ENCODE peak calls at places on chromosomes 1 and 21, in four cellular contexts. M is H7; J is NCI-H1417; S is CD8-positive, alpha-beta memory T cell. R is an unnamed sample.

GRCh38 chr1:68525781-68526180 is 28.9 kb upstream of the DEPDC1 start:
- DNase-seq in M (no peak), J (no peak), S (no peak), R (no peak)

GRCh38 chr1:206608108-206608698 is 4.1 kb downstream of the EIF2D start:
- DNase-seq in M (peak), J (peak), S (peak), R (peak)

GRCh38 chr1:172069535-172069934 is 228.2 kb downstream of the DNM3 start:
- DNase-seq in M (no peak), J (no peak), S (no peak), R (no peak)

GRCh38 chr1:25037174-25038074 is 107.3 kb upstream of the RUNX3 start:
- DNase-seq in M (peak), J (no peak), S (peak), R (peak)

GRCh38 chr1:223771814-223772770 is 59.8 kb downstream of the CAPN2 start:
- DNase-seq in M (no peak), J (no peak), S (no peak), R (no peak)

GRCh38 chr1:143720087-143721023 is 251.4 kb downstream of the FAM72C start:
- DNase-seq in M (peak), J (no peak), S (no peak), R (no peak)

GRCh38 chr1:209769171-209769904 is 13.5 kb downstream of the TRAF3IP3 start:
- DNase-seq in M (no peak), J (no peak), S (peak), R (peak)

GRCh38 chr1:9166289-9167235 is 37.7 kb upstream of the GPR157 start:
- DNase-seq in M (no peak), J (no peak), S (no peak), R (no peak)

GRCh38 chr1:35049116-35049515 is 17.4 kb upstream of the ZMYM6 start:
- DNase-seq in M (no peak), J (no peak), S (no peak), R (no peak)

GRCh38 chr1:16237343-16237830 is 404 bp upstream of the CPLANE2 start:
- DNase-seq in M (no peak), J (no peak), S (no peak), R (no peak)

GRCh38 chr1:40782371-40782956 is 1.1 kb upstream of the KCNQ4 start:
- DNase-seq in M (peak), J (peak), S (peak), R (no peak)

GRCh38 chr21:35427320-35428040 is 378.4 kb upstream of the RUNX1 start:
- DNase-seq in M (no peak), J (no peak), S (no peak), R (no peak)

GRCh38 chr1:241447056-241447649 is 72.4 kb downstream of the FH start:
- DNase-seq in M (no peak), J (peak), S (no peak), R (no peak)

GRCh38 chr1:204263240-204263848 is 49.6 kb upstream of the GOLT1A start:
- DNase-seq in M (no peak), J (no peak), S (no peak), R (no peak)

GRCh38 chr1:244231572-244232315 is 180.7 kb downstream of the ZBTB18 start:
- DNase-seq in M (peak), J (peak), S (no peak), R (no peak)

GRCh38 chr1:247385283-247385682 is 30.7 kb upstream of the NLRP3 start:
- DNase-seq in M (no peak), J (no peak), S (no peak), R (no peak)

GRCh38 chr1:157272899-157273774 is 134.9 kb upstream of the ETV3 start:
- DNase-seq in M (peak), J (no peak), S (no peak), R (no peak)

GRCh38 chr21:33155457-33155856 is 74.3 kb upstream of the IFNAR2 start:
- DNase-seq in M (no peak), J (no peak), S (no peak), R (no peak)

GRCh38 chr1:37989381-37989930 is 366 bp downstream of the SF3A3 start:
- DNase-seq in M (peak), J (peak), S (peak), R (no peak)

GRCh38 chr1:244445320-244446181 is 6.2 kb downstream of the ADSS2 start:
- DNase-seq in M (no peak), J (no peak), S (no peak), R (no peak)

GRCh38 chr1:171403396-171403795 is 81.9 kb upstream of the PRRC2C start:
- DNase-seq in M (no peak), J (peak), S (no peak), R (no peak)

GRCh38 chr1:87463917-87464565 is 135.4 kb downstream of the LMO4 start:
- DNase-seq in M (peak), J (no peak), S (no peak), R (no peak)

R was measured in activated T-helper 1 cell treated with Interleukin-2 at 50 U/mL for 16 hours.